ENCODE peak calls at places on chromosomes 4 and X, in four cellular contexts. K is K562, U is HepG2, C is H1. G is an unnamed sample.

GRCh38 chr4:124806403-124806802 is 93.9 kb upstream of the ANKRD50 start:
- DNase-seq in U (no peak), K (peak; percentile 1), C (peak; percentile 1), G (no peak)

GRCh38 chr4:26267087-26267486 is 53.7 kb upstream of the RBPJ start:
- DNase-seq in K (no peak), C (no peak), U (no peak), G (no peak)

GRCh38 chr4:94516067-94516466 is 64.3 kb downstream of the PDLIM5 start:
- DNase-seq in K (no peak), C (no peak), U (peak; percentile 76), G (no peak)

GRCh38 chr4:138910914-138911336 is 104.7 kb upstream of the NOCT start:
- DNase-seq in K (peak; percentile 92), U (peak; percentile 55), C (peak; percentile 5), G (peak; percentile 99)

GRCh38 chr4:37243722-37244582 is 591 bp upstream of the NWD2 start:
- DNase-seq in C (peak; percentile 31), K (no peak), U (peak; percentile 0), G (no peak)

GRCh38 chr4:122716825-122717448 is 15.6 kb upstream of the BBS12 start:
- DNase-seq in K (peak; percentile 87), U (peak; percentile 50), C (no peak), G (peak; percentile 65)

GRCh38 chr4:99723555-99724450 is 66.2 kb upstream of the C4orf54 start:
- DNase-seq in U (peak; percentile 58), C (no peak), K (peak; percentile 88), G (peak; percentile 4)

GRCh38 chr4:77385124-77385969 is 220.3 kb upstream of the CXCL13 start:
- DNase-seq in C (peak; percentile 33), K (peak; percentile 64), U (peak; percentile 41), G (peak; percentile 71)

GRCh38 chrX:155216940-155217450 is 735 bp downstream of the VBP1 start:
- DNase-seq in K (peak; percentile 52), C (no peak), U (no peak), G (peak; percentile 66)

GRCh38 chrX:110402091-110402854 is 43.6 kb downstream of the RTL9 start:
- DNase-seq in C (no peak), K (peak; percentile 59), U (no peak), G (no peak)

GRCh38 chrX:135345328-135345645 is 36.0 kb downstream of the ETDC start:
- DNase-seq in U (no peak), K (peak; percentile 28), C (no peak), G (peak; percentile 81)

GRCh38 chrX:140949231-140949630 is 53.2 kb upstream of the SPANXB1 start:
- DNase-seq in U (no peak), C (no peak), K (no peak), G (no peak)

GRCh38 chr4:169492436-169493163 is 119.8 kb downstream of the NEK1 start:
- DNase-seq in K (peak; percentile 40), C (peak; percentile 10), U (peak; percentile 39), G (peak; percentile 52)

GRCh38 chr4:170025523-170026252 is 507 bp downstream of the MFAP3L start:
- DNase-seq in U (no peak), K (no peak), C (no peak), G (no peak)

GRCh38 chr4:173371292-173372192 is 788 bp downstream of the SAP30 start:
- DNase-seq in C (no peak), K (peak; percentile 65), U (peak; percentile 29), G (peak; percentile 83)

GRCh38 chrX:50881028-50881427 is 29.5 kb upstream of the BMP15 start:
- DNase-seq in K (no peak), U (no peak), C (no peak), G (no peak)

GRCh38 chr4:16026155-16026761 is 57.6 kb downstream of the PROM1 start:
- DNase-seq in C (no peak), U (peak; percentile 44), K (peak; percentile 65), G (peak; percentile 76)

DNA sequence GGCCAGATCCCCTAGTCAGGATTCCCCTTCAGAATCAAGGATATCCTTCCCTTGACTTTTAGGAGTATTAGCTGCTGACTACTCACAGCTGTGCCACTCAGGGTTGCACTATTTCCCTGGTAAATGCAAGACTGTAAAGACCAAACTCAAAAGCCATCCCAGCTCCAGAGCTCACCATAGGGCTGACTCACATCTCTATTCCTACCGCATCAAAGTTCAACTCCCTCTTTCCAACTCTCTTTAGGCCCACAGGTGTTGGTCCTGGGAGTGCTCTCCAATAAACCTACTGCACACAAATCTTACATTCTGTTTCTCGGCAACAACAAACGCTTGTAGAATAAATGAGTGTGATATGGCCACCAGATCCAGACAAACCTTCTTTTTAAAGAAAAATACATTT is 109.6 kb downstream of the PPP3CA start:
- DNase-seq in U (no peak), K (no peak), C (no peak), G (no peak)
- H3K9ac ChIP-seq in U (no peak overlapping the region), K (no peak overlapping the region), C (no peak overlapping the region), G (no peak overlapping the region)

DNA sequence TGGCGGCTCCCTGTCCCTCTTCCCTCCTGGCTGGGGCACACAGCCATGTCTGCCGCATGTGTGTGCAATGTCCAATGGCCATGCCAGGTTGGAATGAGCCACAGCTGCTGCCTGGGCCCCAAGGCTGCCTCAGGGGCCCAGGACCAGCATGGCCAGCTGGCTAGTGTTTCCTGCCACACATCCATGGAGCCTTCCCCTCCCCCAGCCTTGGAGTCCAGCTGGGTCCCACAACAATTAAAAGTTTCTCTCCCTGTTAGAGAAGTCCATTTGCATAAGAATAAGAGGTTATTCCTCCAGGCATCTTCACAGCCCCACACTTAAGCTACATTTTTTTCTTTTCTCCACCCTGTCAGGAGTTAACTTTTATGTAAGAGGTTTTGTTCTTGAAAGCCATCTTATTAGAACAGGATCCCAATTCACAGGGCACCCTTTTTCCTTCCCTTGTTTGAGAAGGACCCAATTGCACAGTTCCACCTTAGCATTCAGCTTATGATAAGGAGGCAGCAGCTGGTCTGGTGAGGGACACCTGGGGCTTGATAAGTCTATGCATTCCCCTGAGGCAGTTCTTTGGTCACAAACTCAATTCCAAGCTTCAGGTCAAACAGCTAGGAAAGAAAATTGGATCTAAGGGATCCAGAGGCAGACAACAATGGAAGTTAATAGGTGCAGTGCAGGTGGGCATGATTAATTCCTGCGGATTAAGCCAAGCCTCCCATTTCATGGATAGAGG is 963.3 kb upstream of the GRIA3 start:
- DNase-seq in U (no peak), K (no peak), C (peak; percentile 73), G (no peak)
- H3K4me2 ChIP-seq in U (no peak overlapping the region), K (no peak overlapping the region), C (peak overlapping the region; percentile 65), G (no peak overlapping the region)

GRCh38 chr4:105191621-105192210 is 45.0 kb downstream of the TET2 start:
- DNase-seq in U (no peak), K (no peak), C (no peak), G (peak; percentile 67)
- TF ChIP-seq JUN in U (no peak), K (no peak), C (no peak), G (no peak)

DNA sequence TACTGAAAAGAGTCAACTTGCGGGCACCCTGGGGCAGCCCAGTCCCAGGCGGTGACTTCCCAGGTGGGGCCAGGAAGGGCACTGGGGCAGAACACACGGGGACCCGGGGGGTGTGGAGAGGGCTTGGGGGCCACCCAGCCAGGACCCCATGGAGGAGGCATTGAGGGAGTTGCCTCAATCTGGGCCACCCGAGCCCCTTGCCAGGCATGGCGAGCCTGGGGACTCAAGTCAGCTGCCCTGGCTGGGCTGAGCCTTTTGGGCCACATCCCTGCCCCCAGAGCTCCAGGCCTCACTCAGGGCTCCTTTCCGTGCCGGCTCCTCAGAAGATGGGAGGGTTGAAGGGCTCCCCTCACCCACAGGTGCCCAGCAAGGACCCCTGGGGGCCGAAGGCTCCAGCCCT is 6.6 kb upstream of the CPLX1 start:
- DNase-seq in C (no peak), U (no peak), K (no peak), G (no peak)
- H3K9ac ChIP-seq in C (no peak overlapping the region), U (no peak overlapping the region), K (no peak overlapping the region), G (no peak overlapping the region)